ENCODE peak calls at places on chromosomes 11 and 22, in seven cellular contexts. A is transverse colon, B is heart left ventricle, P is AG20443, Q is HEK293T, L is sigmoid colon, C is iPS-NIHi11. K is an unnamed sample.

GRCh38 chr11:57646756-57647303 is 2.9 kb downstream of the YPEL4 start:
- DNase-seq in Q (no peak), C (peak), B (no peak), P (no peak), L (no peak), A (no peak), K (no peak)

GRCh38 chr11:44941286-44942021 is 9.2 kb downstream of the TP53I11 start:
- DNase-seq in B (no peak), C (no peak), P (no peak), L (no peak), Q (no peak), A (no peak), K (no peak)

GRCh38 chr11:10654211-10655150 is 39.1 kb downstream of the IRAG1 start:
- DNase-seq in Q (peak), L (peak), A (no peak), P (peak), B (no peak), C (peak), K (peak)

GRCh38 chr11:84390441-84391078 is 1104.4 kb upstream of the CCDC90B start:
- DNase-seq in B (no peak), P (no peak), Q (no peak), A (no peak), L (no peak), C (peak), K (no peak)

GRCh38 chr22:43921361-43921760 is 2.2 kb upstream of the PNPLA3 start:
- DNase-seq in A (no peak), Q (no peak), L (no peak), B (no peak), C (no peak), P (peak), K (no peak)

GRCh38 chr11:130478204-130478701 is 29.8 kb downstream of the ADAMTS15 start:
- DNase-seq in Q (no peak), C (no peak), P (peak), L (peak), B (peak), A (peak), K (peak)

GRCh38 chr22:36333632-36334031 is 54.1 kb downstream of the MYH9 start:
- DNase-seq in B (no peak), Q (no peak), P (no peak), L (no peak), A (no peak), C (no peak), K (no peak)

GRCh38 chr11:76846441-76846840 is 14.3 kb upstream of the ACER3 start:
- DNase-seq in C (no peak), Q (no peak), L (no peak), A (no peak), P (no peak), B (no peak), K (no peak)

GRCh38 chr11:112513936-112514716 is 253.5 kb upstream of the PLET1 start:
- DNase-seq in P (no peak), B (no peak), C (no peak), Q (no peak), L (no peak), A (no peak), K (no peak)

GRCh38 chr11:110728883-110729282 is 16.6 kb upstream of the ARHGAP20 start:
- DNase-seq in B (no peak), C (no peak), Q (no peak), L (no peak), A (no peak), P (peak), K (no peak)

GRCh38 chr11:63915961-63916836 is 765 bp downstream of the RCOR2 start:
- DNase-seq in A (peak), C (peak), L (no peak), P (peak), Q (peak), B (peak), K (peak)

GRCh38 chr22:23036684-23037428 is 33.5 kb upstream of the GNAZ start:
- DNase-seq in C (no peak), P (peak), A (no peak), L (no peak), Q (no peak), B (no peak), K (no peak)

GRCh38 chr22:49968831-49969661 is 8.5 kb downstream of the PIM3 start:
- DNase-seq in B (no peak), Q (no peak), P (no peak), L (peak), C (peak), A (no peak), K (no peak)

GRCh38 chr11:47234669-47235075 is 13.9 kb downstream of the ACP2 start:
- DNase-seq in A (peak), C (no peak), B (peak), P (no peak), L (peak), Q (no peak), K (no peak)

GRCh38 chr11:103652013-103652412 is 384.4 kb upstream of the DDI1 start:
- DNase-seq in B (no peak), P (no peak), A (no peak), L (no peak), C (no peak), Q (no peak), K (no peak)

GRCh38 chr22:22692707-22693530 is 48.5 kb downstream of the GGTLC2 start:
- DNase-seq in B (no peak), P (peak), A (peak), C (peak), Q (peak), L (peak), K (peak)

GRCh38 chr22:29994941-29995340 is 85.3 kb upstream of the HORMAD2 start:
- DNase-seq in P (no peak), Q (no peak), L (no peak), C (no peak), B (no peak), A (no peak), K (no peak)

GRCh38 chr22:35446365-35446764 is 46.4 kb downstream of the MCM5 start:
- DNase-seq in P (peak), B (no peak), Q (no peak), L (peak), A (peak), C (no peak), K (no peak)

GRCh38 chr22:19951351-19951750 is 9.7 kb upstream of the TXNRD2 start:
- DNase-seq in P (no peak), A (no peak), C (no peak), B (no peak), Q (no peak), L (no peak), K (no peak)

GRCh38 chr11:1305558-1306056 is 3.8 kb downstream of the TOLLIP start:
- DNase-seq in A (no peak), C (no peak), B (no peak), P (no peak), L (no peak), Q (no peak), K (no peak)

GRCh38 chr11:43736502-43737193 is 56.1 kb downstream of the HSD17B12 start:
- DNase-seq in A (no peak), B (no peak), L (no peak), C (no peak), Q (no peak), P (peak), K (peak)

GRCh38 chr11:116742104-116742503 is 30.7 kb downstream of the BUD13 start:
- DNase-seq in Q (no peak), L (no peak), P (no peak), A (no peak), B (no peak), C (peak), K (no peak)

GRCh38 chr11:108432783-108433182 is 34.5 kb downstream of the C11orf65 start:
- DNase-seq in C (no peak), Q (no peak), A (no peak), B (no peak), P (peak), L (no peak), K (no peak)

GRCh38 chr11:114348200-114349191 is 51.8 kb downstream of the C11orf71 start:
- DNase-seq in B (peak), P (peak), A (peak), C (peak), Q (peak), L (no peak), K (no peak)

GRCh38 chr22:25406510-25407210 is 157.8 kb upstream of the GRK3 start:
- DNase-seq in B (peak), L (peak), C (no peak), P (no peak), Q (no peak), A (no peak), K (no peak)

GRCh38 chr22:24424901-24425775 is 2.3 kb upstream of the ADORA2A start:
- DNase-seq in L (no peak), A (no peak), B (no peak), C (no peak), P (no peak), Q (no peak), K (no peak)

GRCh38 chr11:134822930-134823329 is 410.9 kb upstream of the B3GAT1 start:
- DNase-seq in B (no peak), P (no peak), Q (no peak), A (no peak), L (no peak), C (no peak), K (no peak)

GRCh38 chr11:77559686-77560425 is 29.9 kb upstream of the AQP11 start:
- DNase-seq in P (peak), C (no peak), B (no peak), Q (no peak), A (no peak), L (no peak), K (no peak)

GRCh38 chr22:44033689-44034088 is 9.6 kb downstream of the PARVB start:
- DNase-seq in P (no peak), Q (peak), B (no peak), L (no peak), C (no peak), A (no peak), K (no peak)

GRCh38 chr11:47607380-47607779 is 13.2 kb upstream of the C1QTNF4 start:
- DNase-seq in B (no peak), Q (no peak), C (no peak), P (peak), A (no peak), L (no peak), K (no peak)

K was measured in GM20000.